ENCODE peak calls at places on chromosomes 1 and 21, in five cellular contexts. One of them, this sample, is unnamed.

GRCh38 chr1:47631596-47631995 is 193.8 kb downstream of the FOXD2 start:
- DNase-seq in fibroblast of lung: no peak
- DNase-seq in PC-3: no peak
- DNase-seq in tibial artery: peak; percentile 46
- DNase-seq in heart left ventricle: no peak
- DNase-seq in this sample: no peak

GRCh38 chr1:62228139-62228882 is 33.7 kb downstream of the L1TD1 start:
- DNase-seq in fibroblast of lung: no peak
- DNase-seq in PC-3: no peak
- DNase-seq in tibial artery: peak; percentile 15
- DNase-seq in heart left ventricle: no peak
- DNase-seq in this sample: no peak

GRCh38 chr1:173191011-173191410 is 16.1 kb downstream of the TNFSF4 start:
- DNase-seq in fibroblast of lung: no peak
- DNase-seq in PC-3: no peak
- DNase-seq in tibial artery: no peak
- DNase-seq in heart left ventricle: no peak
- DNase-seq in this sample: no peak

GRCh38 chr1:91583326-91583755 is 82.7 kb downstream of the CDC7 start:
- DNase-seq in fibroblast of lung: peak; percentile 98
- DNase-seq in PC-3: peak; percentile 81
- DNase-seq in tibial artery: no peak
- DNase-seq in heart left ventricle: no peak
- DNase-seq in this sample: peak; percentile 100

GRCh38 chr1:109388884-109389637 is 8.7 kb downstream of the SORT1 start:
- DNase-seq in fibroblast of lung: peak; percentile 74
- DNase-seq in PC-3: no peak
- DNase-seq in tibial artery: no peak
- DNase-seq in heart left ventricle: no peak
- DNase-seq in this sample: peak; percentile 35

GRCh38 chr1:24321712-24322635 is 2.8 kb downstream of the GRHL3 start:
- DNase-seq in fibroblast of lung: peak; percentile 77
- DNase-seq in PC-3: peak; percentile 87
- DNase-seq in tibial artery: no peak
- DNase-seq in heart left ventricle: peak; percentile 47
- DNase-seq in this sample: peak; percentile 64

GRCh38 chr1:9004731-9005708 is 21.2 kb downstream of the SLC2A7 start:
- DNase-seq in fibroblast of lung: peak; percentile 76
- DNase-seq in PC-3: peak; percentile 84
- DNase-seq in tibial artery: peak; percentile 83
- DNase-seq in heart left ventricle: peak; percentile 83
- DNase-seq in this sample: peak; percentile 87

GRCh38 chr1:21574464-21575151 is 65.4 kb downstream of the ALPL start:
- DNase-seq in fibroblast of lung: no peak
- DNase-seq in PC-3: no peak
- DNase-seq in tibial artery: no peak
- DNase-seq in heart left ventricle: peak; percentile 88
- DNase-seq in this sample: peak; percentile 77

GRCh38 chr1:118588566-118588965 is 399.6 kb downstream of the TBX15 start:
- DNase-seq in fibroblast of lung: no peak
- DNase-seq in PC-3: no peak
- DNase-seq in tibial artery: no peak
- DNase-seq in heart left ventricle: no peak
- DNase-seq in this sample: no peak

GRCh38 chr1:4062992-4063391 is 162.9 kb upstream of the C1orf174 start:
- DNase-seq in fibroblast of lung: no peak
- DNase-seq in PC-3: no peak
- DNase-seq in tibial artery: peak; percentile 47
- DNase-seq in heart left ventricle: no peak
- DNase-seq in this sample: no peak

GRCh38 chr1:14949836-14950674 is 203.5 kb upstream of the TMEM51 start:
- DNase-seq in fibroblast of lung: no peak
- DNase-seq in PC-3: no peak
- DNase-seq in tibial artery: peak; percentile 79
- DNase-seq in heart left ventricle: no peak
- DNase-seq in this sample: no peak

GRCh38 chr1:54806931-54807611 is 5.9 kb upstream of the TTC22 start:
- DNase-seq in fibroblast of lung: peak; percentile 25
- DNase-seq in PC-3: peak; percentile 76
- DNase-seq in tibial artery: peak; percentile 21
- DNase-seq in heart left ventricle: no peak
- DNase-seq in this sample: peak; percentile 38

GRCh38 chr1:30425046-30425445 is 298.3 kb downstream of the MATN1 start:
- DNase-seq in fibroblast of lung: no peak
- DNase-seq in PC-3: no peak
- DNase-seq in tibial artery: no peak
- DNase-seq in heart left ventricle: no peak
- DNase-seq in this sample: no peak

GRCh38 chr1:32307313-32307712 is 15.4 kb downstream of the HDAC1 start:
- DNase-seq in fibroblast of lung: no peak
- DNase-seq in PC-3: peak; percentile 32
- DNase-seq in tibial artery: no peak
- DNase-seq in heart left ventricle: no peak
- DNase-seq in this sample: peak; percentile 63

GRCh38 chr1:228109962-228110488 is 926 bp upstream of the MRPL55 start:
- DNase-seq in fibroblast of lung: no peak
- DNase-seq in PC-3: peak; percentile 30
- DNase-seq in tibial artery: no peak
- DNase-seq in heart left ventricle: no peak
- DNase-seq in this sample: no peak

GRCh38 chr1:183239793-183240625 is 53.9 kb downstream of the LAMC2 start:
- DNase-seq in fibroblast of lung: no peak
- DNase-seq in PC-3: no peak
- DNase-seq in tibial artery: no peak
- DNase-seq in heart left ventricle: peak; percentile 70
- DNase-seq in this sample: no peak

GRCh38 chr1:150696995-150697927 is at the start of gene GOLPH3L:
- DNase-seq in fibroblast of lung: peak; percentile 98
- DNase-seq in PC-3: peak; percentile 99
- DNase-seq in tibial artery: peak; percentile 98
- DNase-seq in heart left ventricle: peak; percentile 94
- DNase-seq in this sample: peak; percentile 98

GRCh38 chr1:200040516-200041138 is 13.1 kb downstream of the NR5A2 start:
- DNase-seq in fibroblast of lung: peak; percentile 30
- DNase-seq in PC-3: no peak
- DNase-seq in tibial artery: no peak
- DNase-seq in heart left ventricle: no peak
- DNase-seq in this sample: no peak

GRCh38 chr21:42724226-42724920 is 71.0 kb downstream of the PDE9A start:
- DNase-seq in fibroblast of lung: peak; percentile 91
- DNase-seq in PC-3: peak; percentile 96
- DNase-seq in tibial artery: no peak
- DNase-seq in heart left ventricle: peak; percentile 53
- DNase-seq in this sample: peak; percentile 93

GRCh38 chr21:45998276-45998701 is 16.7 kb downstream of the COL6A1 start:
- DNase-seq in fibroblast of lung: no peak
- DNase-seq in PC-3: no peak
- DNase-seq in tibial artery: peak; percentile 63
- DNase-seq in heart left ventricle: peak; percentile 23
- DNase-seq in this sample: no peak

GRCh38 chr21:31347435-31348032 is 3.5 kb upstream of the TIAM1 start:
- DNase-seq in fibroblast of lung: peak; percentile 59
- DNase-seq in PC-3: peak; percentile 84
- DNase-seq in tibial artery: no peak
- DNase-seq in heart left ventricle: no peak
- DNase-seq in this sample: peak; percentile 62

DNA sequence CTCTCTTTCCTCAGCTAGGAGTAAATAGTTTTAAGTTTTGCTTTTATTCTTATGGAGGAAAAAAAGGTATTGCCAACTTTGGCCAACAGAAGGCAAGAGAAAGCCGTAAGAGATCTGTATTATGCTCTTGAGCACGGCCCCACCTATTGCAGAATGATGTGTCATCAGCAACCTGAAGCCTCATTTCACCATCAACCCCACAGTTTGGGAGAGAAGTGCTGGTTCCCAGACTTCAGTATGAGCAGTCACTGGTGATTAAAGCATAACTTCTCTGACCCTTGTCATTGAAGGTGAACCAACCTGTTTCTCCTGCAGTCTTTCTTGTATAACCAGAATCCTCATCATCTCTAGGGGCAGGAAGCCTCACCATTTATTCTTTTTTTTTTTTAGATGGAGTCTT is 100.2 kb downstream of the SIPA1L2 start:
- DNase-seq in fibroblast of lung: no peak
- DNase-seq in PC-3: peak; percentile 99
- DNase-seq in tibial artery: no peak
- DNase-seq in heart left ventricle: no peak
- DNase-seq in this sample: peak; percentile 34
- TF ChIP-seq CTCF in fibroblast of lung: no peak
- TF ChIP-seq CTCF in PC-3: peak; percentile 66
- TF ChIP-seq CTCF in tibial artery: no peak
- TF ChIP-seq CTCF in heart left ventricle: no peak
- TF ChIP-seq CTCF in this sample: no peak

GRCh38 chr1:26094677-26095383 is 16.8 kb upstream of the PDIK1L start:
- DNase-seq in fibroblast of lung: peak; percentile 10
- DNase-seq in PC-3: peak; percentile 19
- DNase-seq in tibial artery: no peak
- DNase-seq in heart left ventricle: peak; percentile 55
- DNase-seq in this sample: peak; percentile 10

GRCh38 chr1:26090893-26091292 is 20.7 kb upstream of the PDIK1L start:
- DNase-seq in fibroblast of lung: no peak
- DNase-seq in PC-3: no peak
- DNase-seq in tibial artery: no peak
- DNase-seq in heart left ventricle: no peak
- DNase-seq in this sample: no peak

GRCh38 chr1:26096471-26096870 is 15.2 kb upstream of the PDIK1L start:
- DNase-seq in fibroblast of lung: no peak
- DNase-seq in PC-3: no peak
- DNase-seq in tibial artery: no peak
- DNase-seq in heart left ventricle: no peak
- DNase-seq in this sample: no peak

GRCh38 chr1:26092422-26092821 is 19.2 kb upstream of the PDIK1L start:
- DNase-seq in fibroblast of lung: no peak
- DNase-seq in PC-3: no peak
- DNase-seq in tibial artery: no peak
- DNase-seq in heart left ventricle: no peak
- DNase-seq in this sample: no peak

GRCh38 chr1:26094076-26094669 is 17.5 kb upstream of the PDIK1L start:
- DNase-seq in fibroblast of lung: no peak
- DNase-seq in PC-3: no peak
- DNase-seq in tibial artery: no peak
- DNase-seq in heart left ventricle: peak; percentile 77
- DNase-seq in this sample: no peak
- H3K4me3 ChIP-seq in fibroblast of lung: no peak overlapping the region
- H3K4me3 ChIP-seq in PC-3: no peak overlapping the region
- H3K4me3 ChIP-seq in tibial artery: no peak overlapping the region
- H3K4me3 ChIP-seq in heart left ventricle: peak overlapping the region; percentile 7
- H3K4me3 ChIP-seq in this sample: no peak overlapping the region

DNA sequence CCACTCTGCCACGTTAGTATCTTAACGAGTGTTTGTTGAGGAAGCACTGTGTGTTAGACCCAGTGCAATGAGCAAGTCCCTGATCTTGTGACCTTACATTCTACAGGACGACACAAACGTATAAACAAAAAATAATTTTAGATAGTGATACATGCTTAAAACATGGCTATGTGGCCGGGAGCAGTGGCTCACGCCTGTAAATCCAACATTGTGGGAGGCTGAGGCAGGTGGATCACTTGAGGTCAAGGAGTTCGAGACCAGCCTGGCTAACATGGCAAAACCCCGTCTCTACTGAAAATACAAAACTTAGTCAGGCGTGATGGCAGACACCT is 19.6 kb downstream of the MTX1 start:
- DNase-seq in fibroblast of lung: no peak
- DNase-seq in PC-3: no peak
- DNase-seq in tibial artery: peak; percentile 52
- DNase-seq in heart left ventricle: no peak
- DNase-seq in this sample: no peak
- TF ChIP-seq CTCF in fibroblast of lung: no peak
- TF ChIP-seq CTCF in PC-3: no peak
- TF ChIP-seq CTCF in tibial artery: no peak
- TF ChIP-seq CTCF in heart left ventricle: no peak
- TF ChIP-seq CTCF in this sample: no peak

GRCh38 chr1:84386716-84387479 is 11.4 kb upstream of the DNASE2B start:
- DNase-seq in fibroblast of lung: no peak
- DNase-seq in PC-3: peak; percentile 29
- DNase-seq in tibial artery: no peak
- DNase-seq in heart left ventricle: no peak
- DNase-seq in this sample: peak; percentile 12

GRCh38 chr1:84387480-84388163 is 10.7 kb upstream of the DNASE2B start:
- DNase-seq in fibroblast of lung: no peak
- DNase-seq in PC-3: peak; percentile 22
- DNase-seq in tibial artery: no peak
- DNase-seq in heart left ventricle: no peak
- DNase-seq in this sample: no peak

GRCh38 chr1:84385347-84385746 is 12.9 kb upstream of the DNASE2B start:
- DNase-seq in fibroblast of lung: no peak
- DNase-seq in PC-3: no peak
- DNase-seq in tibial artery: no peak
- DNase-seq in heart left ventricle: no peak
- DNase-seq in this sample: no peak

DNA sequence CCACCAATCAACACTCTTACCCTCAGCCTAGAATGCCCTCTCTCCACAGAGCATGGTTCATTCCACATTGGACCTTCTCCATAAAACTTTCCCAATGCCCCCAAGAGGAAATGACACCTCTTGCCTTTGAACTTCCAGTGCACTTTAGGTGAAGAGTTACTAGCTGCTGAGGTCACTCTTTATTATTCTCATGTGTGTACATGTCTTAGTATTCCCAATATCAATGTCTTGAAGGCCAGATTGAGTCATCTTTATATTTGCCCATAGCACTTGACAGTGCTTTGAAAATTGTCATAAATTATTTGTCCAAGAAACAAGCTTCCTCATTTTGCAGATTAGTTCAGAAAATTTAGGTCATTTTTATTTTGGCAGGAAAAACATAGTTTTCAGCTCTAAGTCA is 8.1 kb upstream of the DNASE2B start:
- DNase-seq in fibroblast of lung: no peak
- DNase-seq in PC-3: peak; percentile 33
- DNase-seq in tibial artery: no peak
- DNase-seq in heart left ventricle: no peak
- DNase-seq in this sample: peak; percentile 56
- H3K4me3 ChIP-seq in fibroblast of lung: no peak overlapping the region
- H3K4me3 ChIP-seq in PC-3: no peak overlapping the region
- H3K4me3 ChIP-seq in tibial artery: no peak overlapping the region
- H3K4me3 ChIP-seq in heart left ventricle: no peak overlapping the region
- H3K4me3 ChIP-seq in this sample: no peak overlapping the region